ENCODE peak calls at places on chromosomes 3 and 15, in four cellular contexts. J, W, A and S are unnamed samples. For H3K4me1, the result is how much of the 10 kb centered on the place peaks cover.

GRCh38 chr3:174822320-174822719 is 36.8 kb upstream of the NAALADL2 start:
- DNase-seq in J (no peak), W (no peak), A (no peak), S (no peak)

GRCh38 chr3:7630351-7630911 is 769.5 kb downstream of the GRM7 start:
- DNase-seq in J (no peak), W (no peak), A (no peak), S (no peak)

GRCh38 chr3:53169045-53169831 is 8.2 kb downstream of the PRKCD start:
- DNase-seq in J (peak), W (peak), A (no peak), S (no peak)

GRCh38 chr3:42134867-42135464 is 43.8 kb downstream of the TRAK1 start:
- DNase-seq in J (no peak), W (no peak), A (no peak), S (no peak)

GRCh38 chr3:134364061-134364935 is 9.9 kb downstream of the AMOTL2 start:
- DNase-seq in J (peak), W (peak), A (peak), S (peak)

GRCh38 chr3:98778852-98779379 is 15.8 kb downstream of the ST3GAL6 start:
- DNase-seq in J (no peak), W (no peak), A (no peak), S (no peak)

GRCh38 chr3:38327335-38328009 is 19.1 kb upstream of the XYLB start:
- DNase-seq in J (no peak), W (no peak), A (no peak), S (no peak)

GRCh38 chr15:89278307-89278706 is 34.5 kb downstream of the FANCI start:
- DNase-seq in J (no peak), W (no peak), A (no peak), S (no peak)

GRCh38 chr3:98563661-98564281 is 29.6 kb downstream of the CPOX start:
- DNase-seq in J (no peak), W (no peak), A (no peak), S (no peak)

GRCh38 chr15:89052474-89052873 is 35.8 kb upstream of the ABHD2 start:
- DNase-seq in J (no peak), W (no peak), A (no peak), S (no peak)

GRCh38 chr3:17424137-17424536 is 318.3 kb downstream of the TBC1D5 start:
- DNase-seq in J (no peak), W (no peak), A (no peak), S (peak)

GRCh38 chr3:134901461-134901860 is 106.4 kb downstream of the EPHB1 start:
- DNase-seq in J (no peak), W (peak), A (no peak), S (no peak)

GRCh38 chr3:179526989-179527391 is 35.7 kb upstream of the ACTL6A start:
- DNase-seq in J (no peak), W (peak), A (no peak), S (peak)

GRCh38 chr15:57319226-57319918 is 56.9 kb upstream of the CGNL1 start:
- DNase-seq in J (no peak), W (no peak), A (no peak), S (no peak)

GRCh38 chr3:113212155-113212844 is 943 bp downstream of the BOC start:
- DNase-seq in J (no peak), W (peak), A (peak), S (peak)

GRCh38 chr3:187987919-187988318 is 166.0 kb upstream of the LPP start:
- DNase-seq in J (no peak), W (no peak), A (no peak), S (no peak)

GRCh38 chr3:126105691-126106187 is 21.8 kb upstream of the SLC41A3 start:
- DNase-seq in J (no peak), W (no peak), A (no peak), S (no peak)

GRCh38 chr3:32056559-32057290 is 49.7 kb upstream of the GPD1L start:
- DNase-seq in J (no peak), W (no peak), A (no peak), S (no peak)

GRCh38 chr3:111768076-111768475 is 91.0 kb upstream of the PHLDB2 start:
- DNase-seq in J (no peak), W (no peak), A (no peak), S (no peak)
- H3K4me1 ChIP-seq in J (under half), W (under half), A (under half), S (half or more)

GRCh38 chr3:48692551-48692950 is 6.8 kb upstream of the NCKIPSD start:
- DNase-seq in J (peak), W (no peak), A (no peak), S (no peak)

GRCh38 chr3:48696156-48696555 is 10.4 kb upstream of the NCKIPSD start:
- DNase-seq in J (peak), W (no peak), A (no peak), S (no peak)

GRCh38 chr3:48693826-48694225 is 8.1 kb upstream of the NCKIPSD start:
- DNase-seq in J (peak), W (no peak), A (no peak), S (no peak)

GRCh38 chr3:48695113-48695753 is 9.5 kb upstream of the NCKIPSD start:
- DNase-seq in J (peak), W (peak), A (no peak), S (peak)

GRCh38 chr3:48694610-48695051 is 8.9 kb upstream of the NCKIPSD start:
- DNase-seq in J (peak), W (no peak), A (no peak), S (peak)
- H3K4me3 ChIP-seq in J (peak), W (peak), A (no peak), S (peak)

GRCh38 chr3:114216186-114216970 is 21.0 kb downstream of the ZNF80 start:
- DNase-seq in J (no peak), W (no peak), A (no peak), S (no peak)

GRCh38 chr3:114213262-114213668 is 24.1 kb downstream of the ZNF80 start:
- DNase-seq in J (no peak), W (no peak), A (no peak), S (no peak)

GRCh38 chr3:114212646-114213045 is 24.7 kb downstream of the ZNF80 start:
- DNase-seq in J (no peak), W (no peak), A (no peak), S (no peak)

GRCh38 chr3:114214542-114215341 is 22.6 kb downstream of the ZNF80 start:
- DNase-seq in J (no peak), W (peak), A (no peak), S (no peak)

DNA sequence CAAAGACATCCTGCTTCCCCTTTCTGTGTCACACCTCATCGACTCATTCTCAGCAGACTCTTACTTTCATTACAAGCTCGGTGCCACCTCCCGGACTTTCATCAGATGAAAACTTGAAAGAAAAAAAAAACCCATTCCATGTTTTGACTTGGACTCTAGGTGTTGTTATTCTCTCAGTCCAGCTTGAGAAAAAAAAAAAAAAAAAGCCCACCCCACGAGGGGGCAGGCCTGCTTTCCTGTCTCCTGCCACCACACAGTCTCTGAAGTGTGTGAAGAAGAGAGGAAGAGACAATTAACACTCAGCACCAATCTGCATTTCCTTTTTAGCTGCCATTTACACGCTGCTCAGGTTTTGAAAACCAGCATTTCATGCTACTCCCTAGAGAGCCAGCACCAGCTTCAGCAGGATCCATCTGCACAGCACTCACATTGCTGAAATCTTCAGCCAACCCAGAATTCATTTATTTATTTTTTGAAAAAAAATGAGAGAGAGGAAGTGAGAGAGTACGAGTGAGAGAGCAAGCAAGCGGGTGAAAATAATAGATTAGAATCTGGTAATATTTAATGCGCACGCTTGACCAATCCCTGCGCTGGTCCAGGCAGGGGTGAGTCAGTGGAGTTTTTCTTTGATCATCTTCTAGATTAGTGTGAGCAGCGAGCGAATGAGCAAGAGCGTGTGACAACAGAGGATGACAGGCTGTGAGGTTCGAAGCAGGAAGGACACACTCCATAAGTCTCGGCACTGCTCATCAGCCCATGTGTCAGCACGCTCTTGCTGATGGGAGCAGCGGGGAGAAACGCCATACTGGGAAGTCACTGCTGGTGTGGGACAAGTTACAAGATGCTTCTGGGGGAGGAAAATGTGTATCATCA is 23.5 kb downstream of the ZNF80 start:
- DNase-seq in J (no peak), W (peak), A (no peak), S (no peak)
- TF ChIP-seq CTCF in J (no peak), W (peak), A (no peak), S (no peak)

DNA sequence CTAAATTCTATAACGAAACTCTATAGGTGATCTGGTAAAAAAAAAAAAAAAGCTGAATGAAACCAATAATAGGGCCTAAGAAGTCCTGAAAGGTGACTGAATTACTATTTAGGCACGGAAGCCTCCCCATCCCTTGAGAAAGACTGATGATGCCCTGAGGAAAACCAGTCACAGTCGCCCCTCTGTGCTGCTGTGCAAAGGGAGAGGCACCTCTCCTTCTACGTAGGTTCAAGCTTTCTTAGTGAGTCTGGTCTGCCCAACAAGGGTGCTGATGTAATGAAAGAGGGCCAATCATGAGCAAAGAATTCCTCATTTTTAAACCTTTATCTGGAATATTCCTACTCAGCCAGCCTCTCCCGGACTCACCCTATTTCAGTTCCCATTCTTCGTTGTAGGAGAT is 11.9 kb downstream of the NPHP3 start:
- DNase-seq in J (no peak), W (no peak), A (no peak), S (no peak)
- H3K4me1 ChIP-seq in J (under half), W (under half), A (under half), S (under half)

GRCh38 chr15:70084461-70084860 is 13.3 kb downstream of the TLE3 start:
- DNase-seq in J (no peak), W (no peak), A (no peak), S (no peak)
- H3K4me3 ChIP-seq in J (no peak), W (no peak), A (no peak), S (no peak)

DNA sequence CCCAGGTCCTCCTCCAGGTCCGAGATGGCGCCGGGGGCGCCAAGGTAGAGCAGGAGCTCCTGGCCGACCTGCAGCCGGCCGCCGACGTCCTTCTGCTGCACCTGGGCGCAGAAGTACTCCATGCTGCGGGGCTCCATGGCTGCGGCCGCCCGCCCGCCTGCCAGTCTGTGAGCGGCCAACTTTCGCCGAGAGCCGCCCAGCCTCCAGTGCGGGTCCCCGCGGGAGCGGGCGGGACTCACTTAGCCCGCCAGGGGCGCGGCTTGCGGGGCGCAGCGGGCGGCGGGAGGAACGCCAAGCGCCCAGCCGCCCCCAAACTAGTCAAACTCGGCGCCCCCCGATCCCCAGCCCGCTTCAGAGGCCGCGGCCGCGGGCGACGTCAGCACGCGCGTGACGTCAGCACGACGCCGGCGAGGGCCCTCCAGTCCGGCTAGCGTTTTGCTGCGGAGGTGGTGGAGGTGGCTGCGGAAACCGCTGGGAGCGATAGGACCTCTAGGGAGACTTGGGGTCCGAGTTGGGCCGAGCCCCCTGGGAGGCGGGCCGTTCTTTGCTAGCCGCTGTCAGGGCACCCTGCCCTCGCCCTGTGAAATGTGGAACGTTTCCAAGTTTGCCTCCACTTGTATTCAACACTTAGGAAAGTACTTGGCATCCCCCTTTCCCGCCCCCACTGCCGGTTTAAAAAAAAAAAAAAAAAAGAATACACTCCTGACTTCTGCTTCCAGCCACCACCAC is at the start of gene CLASP2:
- DNase-seq in J (peak), W (peak), A (peak), S (peak)
- TF ChIP-seq CTCF in J (no peak), W (no peak), A (no peak), S (no peak)